ENCODE peak calls at places on chromosome 16, in eight cellular contexts. F is A673; O is ovary; I is HL-60; V is breast epithelium; W is WTC11; B is activated CD8-positive, alpha-beta T cell treated with anti-CD3 and anti-CD28 coated beads for 36 hours; Y is MM.1S. M is an unnamed sample.

GRCh38 chr16:35196313-35196712 is 1736.9 kb downstream of the TP53TG3F start:
- DNase-seq in F (no peak), O (no peak), I (no peak), V (no peak), W (no peak), B (no peak), Y (no peak), M (no peak)

GRCh38 chr16:72664122-72664479 is 383.8 kb downstream of the ZFHX3 start:
- DNase-seq in F (no peak), O (no peak), I (no peak), V (no peak), W (no peak), B (no peak), Y (no peak), M (no peak)

GRCh38 chr16:75312875-75313274 is 61.5 kb upstream of the BCAR1 start:
- DNase-seq in F (no peak), O (no peak), I (no peak), V (no peak), W (no peak), B (no peak), Y (no peak), M (no peak)

GRCh38 chr16:3188925-3189825 is 1.2 kb downstream of the OR1F1 start:
- DNase-seq in F (peak; percentile 89), O (no peak), I (no peak), V (no peak), W (peak; percentile 80), B (peak; percentile 77), Y (no peak), M (no peak)

GRCh38 chr16:424033-424622 is 1.3 kb upstream of the RAB11FIP3 start:
- DNase-seq in F (peak; percentile 82), O (peak; percentile 65), I (peak; percentile 24), V (peak; percentile 94), W (no peak), B (no peak), Y (no peak), M (no peak)

GRCh38 chr16:87344931-87345631 is 27.9 kb upstream of the C16orf95 start:
- DNase-seq in F (peak; percentile 37), O (no peak), I (peak; percentile 30), V (no peak), W (no peak), B (peak; percentile 79), Y (no peak), M (no peak)

GRCh38 chr16:55036371-55036821 is 105.7 kb downstream of the IRX5 start:
- DNase-seq in F (no peak), O (no peak), I (no peak), V (no peak), W (no peak), B (no peak), Y (no peak), M (no peak)

GRCh38 chr16:71971571-71971970 is 28.6 kb downstream of the PKD1L3 start:
- DNase-seq in F (no peak), O (no peak), I (no peak), V (no peak), W (no peak), B (no peak), Y (no peak), M (no peak)

GRCh38 chr16:70578035-70578434 is 54.4 kb downstream of the SF3B3 start:
- DNase-seq in F (peak; percentile 18), O (no peak), I (no peak), V (no peak), W (no peak), B (no peak), Y (no peak), M (no peak)

GRCh38 chr16:9434659-9435058 is 343.2 kb downstream of the HAPSTR1 start:
- DNase-seq in F (no peak), O (no peak), I (no peak), V (no peak), W (no peak), B (no peak), Y (no peak), M (no peak)

GRCh38 chr16:67718668-67719047 is 458 bp downstream of the GFOD2 start:
- DNase-seq in F (peak; percentile 21), O (no peak), I (no peak), V (no peak), W (no peak), B (peak; percentile 53), Y (peak; percentile 16), M (no peak)

GRCh38 chr16:58847902-58848661 is 114.0 kb upstream of the GOT2 start:
- DNase-seq in F (no peak), O (no peak), I (peak; percentile 15), V (no peak), W (no peak), B (no peak), Y (no peak), M (no peak)

GRCh38 chr16:78770353-78771091 is 671.1 kb downstream of the WWOX start:
- DNase-seq in F (peak; percentile 82), O (peak; percentile 87), I (peak; percentile 38), V (no peak), W (peak; percentile 92), B (peak; percentile 83), Y (peak; percentile 82), M (peak; percentile 71)

GRCh38 chr16:53369921-53370320 is 64.3 kb upstream of the RBL2 start:
- DNase-seq in F (no peak), O (no peak), I (peak; percentile 73), V (no peak), W (no peak), B (no peak), Y (no peak), M (no peak)

GRCh38 chr16:67259705-67260104 is 10.9 kb downstream of the SLC9A5 start:
- DNase-seq in F (no peak), O (no peak), I (no peak), V (no peak), W (no peak), B (no peak), Y (no peak), M (no peak)

GRCh38 chr16:66364117-66364958 is 2.2 kb upstream of the CDH5 start:
- DNase-seq in F (no peak), O (peak; percentile 56), I (no peak), V (peak; percentile 88), W (no peak), B (no peak), Y (no peak), M (no peak)

GRCh38 chr16:4053663-4054479 is 62.4 kb downstream of the ADCY9 start:
- DNase-seq in F (peak; percentile 81), O (peak; percentile 78), I (peak; percentile 90), V (peak; percentile 86), W (no peak), B (no peak), Y (no peak), M (no peak)

GRCh38 chr16:68504066-68504465 is 35.0 kb upstream of the ZFP90 start:
- DNase-seq in F (no peak), O (no peak), I (no peak), V (no peak), W (no peak), B (no peak), Y (no peak), M (no peak)

GRCh38 chr16:67167588-67167987 is 2.8 kb upstream of the NOL3 start:
- DNase-seq in F (no peak), O (no peak), I (no peak), V (no peak), W (no peak), B (no peak), Y (no peak), M (no peak)

DNA sequence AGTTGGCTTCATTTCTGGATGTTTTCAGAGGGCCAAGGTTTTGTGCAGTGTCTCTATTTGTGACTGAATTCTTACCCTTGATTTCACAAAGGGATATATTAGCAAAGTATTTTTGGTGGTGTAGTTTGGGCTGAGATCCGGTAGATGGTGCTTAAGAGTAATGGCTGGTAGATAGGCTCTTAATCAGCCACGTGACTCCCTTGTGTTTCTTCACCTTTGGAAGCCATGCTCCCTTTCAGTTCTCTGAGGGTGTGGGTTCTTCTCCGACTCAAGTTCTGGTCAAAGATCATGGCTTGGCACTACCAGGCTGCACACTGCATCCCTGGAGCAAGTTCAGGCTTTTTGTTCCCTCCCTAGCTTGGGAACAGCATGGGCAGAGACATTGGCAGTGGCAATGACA is 887.3 kb downstream of the CDH8 start:
- DNase-seq in F (peak; percentile 6), O (no peak), I (no peak), V (no peak), W (no peak), B (no peak), Y (peak; percentile 54), M (no peak)
- TF ChIP-seq CTCF in F (no peak), O (no peak), I (no peak), V (no peak), W (no peak), B (no peak), Y (peak; percentile 59), M (no peak)

GRCh38 chr16:21708533-21709115 is 44.9 kb downstream of the OTOA start:
- DNase-seq in F (peak; percentile 75), O (peak; percentile 58), I (peak; percentile 80), V (peak; percentile 58), W (peak; percentile 82), B (peak; percentile 94), Y (peak; percentile 75), M (peak; percentile 94)
- TF ChIP-seq CTCF in F (peak; percentile 89), O (peak; percentile 44), I (peak; percentile 65), V (peak; percentile 61), W (peak; percentile 77), B (peak; percentile 88), Y (peak; percentile 86), M (no peak)

GRCh38 chr16:89170346-89171215 is 967 bp upstream of the CDH15 start:
- DNase-seq in F (no peak), O (no peak), I (no peak), V (no peak), W (peak; percentile 92), B (peak; percentile 46), Y (peak; percentile 53), M (no peak)
- TF ChIP-seq CTCF in F (no peak), O (no peak), I (no peak), V (no peak), W (no peak), B (no peak), Y (no peak), M (no peak)

DNA sequence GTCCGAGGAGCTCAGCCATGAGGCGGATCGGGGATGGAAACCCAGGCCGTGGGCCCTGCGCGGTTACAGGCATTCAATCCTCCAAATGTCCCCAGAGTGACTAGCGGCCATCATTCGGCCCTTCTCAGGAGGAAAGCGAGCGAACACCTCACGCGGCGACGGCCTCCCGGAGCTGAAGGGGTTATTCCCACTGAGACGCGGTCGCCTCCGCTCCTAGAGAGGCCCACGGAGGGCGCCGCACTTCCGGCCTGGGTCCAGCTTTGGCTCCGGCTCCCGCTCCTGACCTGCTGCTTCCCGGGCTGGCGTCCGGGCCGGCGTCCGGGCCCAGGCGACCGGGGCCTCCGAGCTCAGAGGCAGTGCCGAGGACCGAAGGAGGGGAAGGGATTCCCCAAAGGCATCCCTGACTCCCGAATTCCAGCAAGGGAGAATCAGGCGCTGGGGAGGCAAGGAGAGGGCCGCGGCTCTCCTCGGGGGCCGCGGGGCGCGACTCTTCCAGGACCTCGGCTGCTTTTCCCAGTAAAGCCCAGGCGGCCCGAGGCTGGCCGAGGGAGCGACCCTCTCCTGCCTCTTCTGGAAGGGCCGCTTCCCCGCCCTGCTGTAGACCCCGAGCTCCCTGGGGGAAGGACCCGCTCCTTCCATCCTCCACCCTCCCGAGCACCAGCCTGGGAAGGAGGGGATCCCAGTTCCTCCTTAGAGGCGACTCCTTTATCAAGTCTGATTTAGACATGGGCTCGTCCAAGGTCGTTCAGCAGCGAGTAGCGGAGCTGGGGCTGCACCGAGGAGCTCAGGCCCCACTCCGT is 18.6 kb upstream of the ZNF629 start:
- DNase-seq in F (peak; percentile 76), O (peak; percentile 93), I (peak; percentile 21), V (peak; percentile 76), W (peak; percentile 79), B (peak; percentile 53), Y (peak; percentile 71), M (peak; percentile 52)
- TF ChIP-seq CTCF in F (no peak), O (no peak), I (no peak), V (no peak), W (no peak), B (no peak), Y (no peak), M (no peak)